ENCODE peak calls at places on chromosome 21, in ten cellular contexts. W, E, A, U, C, P, G, N, O and B are unnamed samples. For H3K4me1, the result is how much of the 10 kb centered on the place peaks cover.

GRCh38 chr21:20997633-20998455 is at the start of gene NCAM2:
- DNase-seq in O (peak), E (no peak), A (peak), P (peak), G (peak), U (peak), N (peak), W (no peak), C (no peak), B (peak)

GRCh38 chr21:33685613-33686197 is 43.4 kb downstream of the ITSN1 start:
- DNase-seq in G (no peak), O (peak), P (no peak), N (no peak), W (no peak), E (no peak), U (no peak), A (no peak), C (no peak), B (no peak)

GRCh38 chr21:28791595-28792282 is 200.9 kb downstream of the LTN1 start:
- DNase-seq in P (no peak), A (no peak), U (no peak), C (no peak), G (no peak), E (no peak), W (no peak), N (no peak), O (no peak), B (no peak)

GRCh38 chr21:28482657-28483056 is 510.0 kb downstream of the LTN1 start:
- DNase-seq in G (no peak), O (peak), W (no peak), N (no peak), E (no peak), C (no peak), P (no peak), A (no peak), U (no peak), B (no peak)

GRCh38 chr21:36260030-36260787 is 59.8 kb upstream of the MORC3 start:
- DNase-seq in E (peak), N (no peak), O (peak), C (peak), U (peak), W (peak), A (no peak), G (no peak), P (no peak), B (peak)

GRCh38 chr21:40925481-40925880 is 78.5 kb upstream of the DSCAM start:
- DNase-seq in E (no peak), A (no peak), G (no peak), N (no peak), W (no peak), P (no peak), C (no peak), U (no peak), O (no peak), B (no peak)

GRCh38 chr21:14942801-14943490 is 121.9 kb downstream of the NRIP1 start:
- DNase-seq in U (no peak), N (no peak), C (no peak), O (no peak), P (no peak), A (no peak), E (no peak), W (no peak), G (no peak), B (no peak)

GRCh38 chr21:28781602-28782274 is 210.9 kb downstream of the LTN1 start:
- DNase-seq in P (no peak), A (no peak), W (no peak), G (no peak), E (peak), N (no peak), C (no peak), O (peak), U (no peak), B (peak)

GRCh38 chr21:35150562-35151226 is 101.6 kb upstream of the RUNX1 start:
- DNase-seq in W (no peak), C (no peak), G (no peak), E (no peak), P (no peak), U (no peak), N (no peak), O (peak), A (no peak), B (no peak)

GRCh38 chr21:41241341-41241740 is 73.4 kb downstream of the BACE2 start:
- DNase-seq in O (no peak), E (no peak), A (no peak), G (no peak), P (no peak), N (no peak), C (no peak), U (no peak), W (no peak), B (no peak)

GRCh38 chr21:41112740-41113692 is 54.9 kb upstream of the BACE2 start:
- DNase-seq in P (no peak), G (no peak), E (peak), U (peak), O (peak), N (no peak), A (no peak), W (no peak), C (no peak), B (peak)

GRCh38 chr21:17414766-17415165 is 98.1 kb upstream of the CXADR start:
- DNase-seq in P (no peak), W (no peak), C (no peak), E (no peak), G (no peak), N (no peak), A (no peak), U (no peak), O (no peak), B (no peak)

GRCh38 chr21:15249285-15249993 is 184.6 kb upstream of the NRIP1 start:
- DNase-seq in W (no peak), G (no peak), U (no peak), A (no peak), O (no peak), E (no peak), N (no peak), P (no peak), C (no peak), B (no peak)

GRCh38 chr21:21290751-21291150 is 292.5 kb downstream of the NCAM2 start:
- DNase-seq in E (no peak), P (no peak), A (no peak), N (no peak), U (no peak), W (no peak), G (no peak), C (no peak), O (no peak), B (no peak)

GRCh38 chr21:34812510-34813265 is 143.9 kb downstream of the CLIC6 start:
- DNase-seq in C (no peak), A (no peak), U (no peak), W (no peak), O (peak), E (no peak), G (no peak), P (no peak), N (no peak), B (no peak)

GRCh38 chr21:33908760-33909159 is 6.8 kb downstream of the ATP5PO start:
- DNase-seq in N (no peak), O (no peak), A (no peak), U (no peak), E (no peak), G (no peak), P (no peak), W (no peak), C (no peak), B (no peak)

GRCh38 chr21:36881223-36881622 is 85.2 kb downstream of the HLCS start:
- DNase-seq in O (no peak), N (no peak), P (no peak), E (no peak), U (no peak), C (no peak), W (no peak), A (no peak), G (no peak), B (no peak)

GRCh38 chr21:16285646-16286223 is 556.0 kb downstream of the USP25 start:
- DNase-seq in C (no peak), G (no peak), W (no peak), U (no peak), A (no peak), O (no peak), N (no peak), P (no peak), E (no peak), B (no peak)

GRCh38 chr21:40568756-40569155 is 278.2 kb downstream of the DSCAM start:
- DNase-seq in G (no peak), P (no peak), U (no peak), E (no peak), C (no peak), A (no peak), W (no peak), N (no peak), O (no peak), B (no peak)

GRCh38 chr21:37088196-37088595 is 15.1 kb downstream of the TTC3 start:
- DNase-seq in E (no peak), A (no peak), N (no peak), C (no peak), U (no peak), O (no peak), P (no peak), G (no peak), W (no peak), B (no peak)

GRCh38 chr21:14056771-14057191 is 154.0 kb downstream of the LIPI start:
- DNase-seq in U (no peak), E (no peak), N (no peak), C (no peak), G (no peak), O (no peak), W (no peak), P (peak), A (no peak), B (no peak)

GRCh38 chr21:41199123-41199522 is 31.2 kb downstream of the BACE2 start:
- DNase-seq in O (no peak), W (no peak), N (no peak), E (no peak), A (no peak), G (no peak), C (no peak), P (no peak), U (no peak), B (no peak)

DNA sequence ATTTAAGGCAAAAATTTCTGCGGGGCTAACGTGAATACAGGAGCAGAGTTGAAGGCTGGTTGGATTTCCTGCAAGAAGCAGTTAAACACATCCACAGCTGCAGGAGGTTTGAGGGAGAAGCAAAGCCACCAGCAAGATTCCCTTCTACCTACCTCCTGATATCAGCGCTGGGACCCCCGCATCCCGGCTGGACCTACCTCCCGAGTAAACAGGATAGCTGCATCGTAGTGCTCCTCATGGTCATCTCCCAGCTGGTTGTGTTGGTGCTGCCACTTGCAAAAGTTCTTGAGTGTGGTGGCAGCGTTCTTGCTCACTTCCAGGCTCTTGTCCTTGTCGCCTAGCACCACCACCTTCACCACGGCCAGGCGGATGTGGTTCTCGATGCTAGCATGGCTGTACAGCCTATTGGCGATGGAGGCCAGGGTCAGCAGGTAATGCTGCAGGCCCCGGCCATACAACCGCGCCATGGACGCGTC is 1.8 kb downstream of the ADAMTS5 start:
- DNase-seq in P (no peak), N (no peak), E (no peak), U (no peak), C (no peak), A (no peak), G (no peak), O (no peak), W (no peak), B (no peak)
- H3K27ac ChIP-seq in P (peak), N (peak), E (no peak), U (peak), C (no peak), A (peak), G (no peak), O (no peak), W (peak), B (no peak)

GRCh38 chr21:18646114-18646513 is 242.5 kb upstream of the TMPRSS15 start:
- DNase-seq in A (no peak), O (no peak), U (no peak), E (no peak), W (no peak), N (no peak), G (no peak), C (no peak), P (no peak), B (no peak)
- H3K4me1 ChIP-seq in A (under half), O (under half), U (under half), E (under half), W (under half), N (under half), G (under half), C (under half), P (under half), B (under half)

DNA sequence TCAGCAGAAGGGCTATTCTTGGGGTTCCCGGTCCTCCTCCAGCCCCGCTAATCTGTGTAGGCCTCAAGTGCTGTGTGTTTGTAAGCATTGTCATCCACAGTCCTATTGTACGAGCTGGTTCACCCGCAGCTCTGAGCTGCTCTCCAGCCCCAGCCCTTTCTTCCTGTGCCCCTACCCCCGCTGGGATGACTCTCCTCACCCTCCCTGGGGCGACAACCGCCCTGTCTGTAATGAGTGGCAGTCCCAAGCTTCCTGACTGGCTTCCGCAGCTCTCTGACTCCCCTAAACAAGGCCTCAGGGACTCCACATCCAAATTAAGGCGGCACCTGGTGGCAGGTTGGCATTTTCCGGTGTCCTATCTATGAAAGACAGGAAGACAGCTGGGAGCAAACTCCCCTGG is 45.8 kb downstream of the TFF3 start:
- DNase-seq in A (no peak), W (no peak), O (peak), C (no peak), U (no peak), P (no peak), G (no peak), N (no peak), E (no peak), B (no peak)
- H3K27ac ChIP-seq in A (no peak), W (no peak), O (no peak), C (no peak), U (no peak), P (no peak), G (no peak), N (no peak), E (no peak), B (no peak)

GRCh38 chr21:32521736-32522360 is 63.5 kb downstream of the TCP10L start:
- DNase-seq in O (no peak), G (no peak), U (no peak), P (no peak), W (no peak), N (no peak), E (no peak), C (no peak), A (no peak), B (no peak)

GRCh38 chr21:32520885-32521735 is 64.2 kb downstream of the TCP10L start:
- DNase-seq in N (peak), G (no peak), W (peak), A (peak), P (peak), E (no peak), C (no peak), O (peak), U (peak), B (no peak)

GRCh38 chr21:32523463-32523862 is 61.9 kb downstream of the TCP10L start:
- DNase-seq in O (no peak), W (no peak), E (no peak), P (no peak), N (no peak), C (no peak), U (no peak), G (no peak), A (no peak), B (no peak)

GRCh38 chr21:32516729-32517649 is 68.3 kb downstream of the TCP10L start:
- DNase-seq in N (no peak), P (no peak), A (no peak), C (no peak), U (no peak), O (peak), E (no peak), W (no peak), G (no peak), B (no peak)

DNA sequence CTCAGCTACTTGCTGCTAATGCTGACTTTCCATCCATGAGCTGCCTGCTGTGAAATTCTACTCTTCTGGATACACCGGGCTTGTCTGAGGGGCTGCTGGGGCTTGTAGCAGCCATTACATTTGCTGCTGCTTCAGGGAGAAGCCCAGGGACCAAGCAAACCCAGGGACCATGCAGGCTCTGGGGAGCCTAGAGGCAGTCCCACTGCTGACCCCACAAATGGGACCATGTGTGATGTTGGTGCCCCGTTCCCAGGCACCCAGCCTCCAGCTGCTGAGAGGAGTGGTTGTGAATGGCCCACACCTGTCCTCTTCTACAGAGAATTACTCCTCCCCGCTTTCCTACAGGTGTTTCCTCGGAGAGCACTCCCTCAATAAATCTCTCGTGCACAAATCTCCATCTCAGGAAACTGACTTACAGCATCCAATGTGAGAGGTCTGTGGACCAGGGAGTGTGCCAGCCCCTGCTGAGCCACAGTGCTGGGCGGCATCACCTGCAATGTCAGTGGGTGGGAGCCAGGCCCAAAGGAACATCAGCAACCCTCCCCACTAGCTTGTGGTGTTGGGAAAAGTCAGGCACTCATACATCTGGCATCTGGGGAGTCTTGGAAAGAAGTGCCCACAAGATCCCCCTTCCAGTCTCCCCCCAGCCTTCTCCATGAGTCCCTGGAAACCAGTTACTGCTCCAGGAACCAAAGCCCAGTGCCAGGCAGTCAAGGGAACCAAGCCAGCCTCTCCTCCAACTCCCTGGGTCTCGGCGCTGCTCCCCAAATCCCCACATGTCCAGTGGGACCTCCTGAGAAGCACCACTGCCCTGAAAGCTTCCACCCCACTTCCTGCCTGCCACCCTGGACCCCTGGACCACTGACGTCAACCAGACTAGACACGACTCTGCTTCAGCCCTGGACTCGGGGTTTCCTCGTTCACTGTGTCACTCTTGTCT is 65.1 kb downstream of the TCP10L start:
- DNase-seq in A (no peak), E (no peak), N (no peak), G (no peak), C (no peak), P (no peak), O (no peak), W (no peak), U (no peak), B (no peak)
- H3K4me1 ChIP-seq in A (half or more), E (under half), N (under half), G (under half), C (under half), P (half or more), O (under half), W (under half), U (under half), B (under half)

GRCh38 chr21:38740131-38740530 is 65.6 kb upstream of the ETS2 start:
- DNase-seq in N (no peak), C (no peak), P (no peak), W (no peak), A (no peak), E (peak), U (no peak), G (no peak), O (no peak), B (no peak)
- H3K27ac ChIP-seq in N (no peak), C (no peak), P (no peak), W (peak), A (no peak), E (no peak), U (no peak), G (no peak), O (no peak), B (no peak)

DNA sequence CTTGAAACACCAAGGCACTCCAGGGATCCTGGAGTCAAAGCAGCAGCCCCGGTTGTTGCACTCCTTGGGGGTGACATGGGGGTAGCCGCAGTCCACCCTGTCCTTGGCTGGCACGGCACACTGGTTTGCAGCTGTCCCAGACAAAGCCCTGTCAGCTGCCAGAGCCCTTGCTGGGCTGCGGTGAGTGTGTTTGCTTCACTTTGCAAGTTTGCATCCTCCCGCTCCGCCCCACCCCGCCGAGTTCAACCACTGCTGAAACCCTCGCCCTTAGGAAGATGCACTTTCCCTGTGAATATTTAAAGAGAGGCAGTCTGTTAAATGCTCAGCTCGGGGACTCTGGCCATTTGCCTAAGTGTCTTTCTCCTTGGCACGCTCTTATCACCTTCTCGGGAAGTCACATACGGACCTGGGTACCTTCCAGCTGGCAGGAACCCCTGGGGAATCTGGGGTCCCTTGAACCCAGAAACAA is 1.7 kb downstream of the TFF3 start:
- DNase-seq in N (no peak), W (no peak), U (no peak), P (no peak), C (no peak), O (no peak), G (no peak), A (no peak), E (no peak), B (no peak)
- H3K4me1 ChIP-seq in N (under half), W (under half), U (under half), P (under half), C (under half), O (under half), G (under half), A (under half), E (under half), B (under half)

DNA sequence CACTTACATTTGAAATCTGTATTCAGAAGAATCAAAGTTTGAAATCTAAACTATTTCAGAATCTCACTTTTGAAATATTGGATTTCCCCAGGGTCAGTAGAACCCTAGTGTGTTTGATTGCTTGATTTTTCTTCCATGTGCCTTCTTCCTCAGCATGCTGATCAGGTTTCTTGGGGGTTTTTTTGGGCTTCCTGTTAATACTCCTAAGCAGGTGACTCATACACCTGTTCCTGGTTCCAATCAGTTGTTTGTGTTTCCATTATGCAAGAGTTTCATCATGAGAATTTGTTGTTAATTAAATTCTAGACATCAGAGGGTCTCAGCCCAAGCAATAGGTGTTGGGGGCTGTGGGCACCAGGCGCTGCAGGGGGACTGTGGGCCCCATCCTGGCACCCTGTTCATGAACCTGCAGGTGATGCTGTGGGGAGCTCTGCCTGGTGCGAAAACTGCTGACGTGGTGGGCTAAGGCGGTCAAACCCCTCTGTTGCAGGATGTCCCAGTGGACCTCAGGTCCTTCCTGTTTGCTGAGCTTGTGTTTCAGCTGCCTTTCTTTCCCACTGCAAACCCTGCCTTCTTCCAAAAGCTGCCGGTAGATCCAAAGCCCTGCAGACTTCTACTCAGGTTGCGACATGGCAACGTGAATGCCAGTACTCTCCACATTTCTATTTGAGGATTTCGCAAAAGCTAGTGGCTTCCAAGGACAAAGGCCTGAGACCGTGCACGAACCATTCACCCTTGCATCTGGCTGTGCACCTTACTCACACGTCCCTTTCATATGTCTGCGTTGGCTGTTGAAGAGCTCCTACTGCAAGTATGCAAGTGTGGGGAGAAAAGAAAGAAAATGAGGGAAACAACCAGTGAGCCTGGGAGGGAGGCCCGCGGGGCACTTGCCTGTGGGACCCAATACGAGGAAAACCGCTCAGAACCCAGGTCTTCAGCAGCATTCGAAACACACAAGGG is 6.4 kb upstream of the RRP1 start:
- DNase-seq in N (no peak), A (no peak), G (no peak), W (no peak), O (peak), U (no peak), P (no peak), E (no peak), C (no peak), B (no peak)
- H3K27ac ChIP-seq in N (no peak), A (no peak), G (no peak), W (no peak), O (no peak), U (no peak), P (no peak), E (no peak), C (no peak), B (no peak)

GRCh38 chr21:38797470-38797869 is 8.3 kb upstream of the ETS2 start:
- DNase-seq in A (no peak), C (peak), W (no peak), O (peak), U (no peak), G (no peak), E (no peak), N (no peak), P (no peak), B (no peak)
- H3K4me1 ChIP-seq in A (under half), C (half or more), W (under half), O (under half), U (under half), G (under half), E (under half), N (under half), P (under half), B (under half)